ENCODE peak calls at places on chromosomes 11 and 22, in ten cellular contexts. B, X, Z, U, P, T, W, Q, M and O are unnamed samples.
A peak's percentile ranks its signal among the peaks of the same experiment; 100 is the strongest.

GRCh38 chr22:17779286-17780115 is 5.2 kb upstream of the BID start:
- DNase-seq in B (no peak), X (no peak), Z (no peak), U (no peak), P (no peak), T (no peak), W (no peak), Q (no peak), M (peak; percentile 37), O (no peak)

GRCh38 chr11:35116762-35117588 is 22.0 kb upstream of the CD44 start:
- DNase-seq in B (peak; percentile 50), X (no peak), Z (no peak), U (no peak), P (no peak), T (no peak), W (no peak), Q (no peak), M (no peak), O (no peak)

GRCh38 chr22:21816787-21817496 is 50.5 kb downstream of the MAPK1 start:
- DNase-seq in B (peak; percentile 95), X (peak; percentile 98), Z (no peak), U (peak; percentile 68), P (peak; percentile 94), T (no peak), W (no peak), Q (peak; percentile 84), M (no peak), O (peak; percentile 95)

GRCh38 chr11:64751136-64751535 is 7.2 kb upstream of the RASGRP2 start:
- DNase-seq in B (no peak), X (no peak), Z (no peak), U (no peak), P (peak; percentile 34), T (peak; percentile 46), W (no peak), Q (no peak), M (no peak), O (no peak)

GRCh38 chr11:125952973-125953372 is 7.1 kb downstream of the VSIG10L2 start:
- DNase-seq in B (peak; percentile 60), X (no peak), Z (no peak), U (no peak), P (no peak), T (peak; percentile 84), W (peak; percentile 60), Q (no peak), M (no peak), O (no peak)

GRCh38 chr11:77196961-77197360 is 68.9 kb downstream of the MYO7A start:
- DNase-seq in B (no peak), X (no peak), Z (no peak), U (no peak), P (no peak), T (peak; percentile 56), W (no peak), Q (no peak), M (no peak), O (no peak)

GRCh38 chr22:46373166-46373565 is 37.7 kb downstream of the TRMU start:
- DNase-seq in B (no peak), X (no peak), Z (peak; percentile 12), U (no peak), P (no peak), T (no peak), W (no peak), Q (no peak), M (peak; percentile 34), O (no peak)

GRCh38 chr11:10931761-10932700 is 74.2 kb upstream of the ZBED5 start:
- DNase-seq in B (peak; percentile 61), X (no peak), Z (no peak), U (peak; percentile 24), P (no peak), T (peak; percentile 84), W (no peak), Q (no peak), M (peak; percentile 21), O (no peak)

GRCh38 chr11:74257934-74258553 is 53.4 kb downstream of the P4HA3 start:
- DNase-seq in B (peak; percentile 74), X (no peak), Z (no peak), U (no peak), P (peak; percentile 16), T (peak; percentile 88), W (no peak), Q (no peak), M (no peak), O (peak; percentile 75)